ENCODE peak calls at places on chromosomes 1 and 21, in four cellular contexts. D is aorta, M is left lung, U is gastrocnemius medialis. S is an unnamed sample.

GRCh38 chr1:197440730-197441129 is 172.7 kb downstream of the CRB1 start:
- ATAC-seq in D (no peak), U (no peak), M (no peak), S (no peak)

GRCh38 chr1:221723018-221723917 is 18.6 kb downstream of the DUSP10 start:
- ATAC-seq in U (peak; percentile 42), D (no peak), M (no peak), S (no peak)

GRCh38 chr1:203296456-203297073 is 8.8 kb upstream of the BTG2 start:
- ATAC-seq in U (no peak), D (no peak), M (no peak), S (peak; percentile 21)

GRCh38 chr1:46611691-46612221 is 4.9 kb downstream of the MOB3C start:
- ATAC-seq in M (no peak), D (no peak), U (no peak), S (no peak)

GRCh38 chr1:17594026-17594425 is 54.5 kb downstream of the ARHGEF10L start:
- ATAC-seq in U (peak; percentile 96), D (no peak), M (no peak), S (no peak)

GRCh38 chr1:80509965-80510522 is 1290.7 kb upstream of the ADGRL2 start:
- ATAC-seq in U (no peak), D (no peak), M (no peak), S (no peak)

GRCh38 chr1:156619582-156619955 is 354 bp downstream of the HAPLN2 start:
- ATAC-seq in M (no peak), D (no peak), U (no peak), S (no peak)

GRCh38 chr21:25215698-25216384 is 391.4 kb downstream of the MRPL39 start:
- ATAC-seq in U (no peak), D (no peak), M (no peak), S (no peak)

GRCh38 chr1:23118407-23118806 is 50.2 kb downstream of the LUZP1 start:
- ATAC-seq in D (no peak), U (no peak), M (no peak), S (no peak)

GRCh38 chr1:6825828-6826227 is 40.6 kb downstream of the CAMTA1 start:
- ATAC-seq in D (no peak), M (no peak), U (no peak), S (no peak)

GRCh38 chr21:32018381-32018780 is 145.6 kb downstream of the HUNK start:
- ATAC-seq in D (no peak), U (no peak), M (no peak), S (no peak)

GRCh38 chr1:85244271-85245053 is 15.0 kb downstream of the C1orf52 start:
- ATAC-seq in M (no peak), D (peak; percentile 59), U (no peak), S (no peak)

GRCh38 chr1:50180367-50180766 is 71.6 kb downstream of the ELAVL4 start:
- ATAC-seq in M (no peak), D (no peak), U (no peak), S (no peak)

GRCh38 chr1:230669543-230669942 is 27.3 kb downstream of the COG2 start:
- ATAC-seq in D (no peak), U (no peak), M (peak; percentile 52), S (no peak)

GRCh38 chr1:104745875-104746274 is 996.2 kb downstream of the AMY1C start:
- ATAC-seq in M (no peak), U (no peak), D (no peak), S (no peak)

GRCh38 chr1:78032964-78033796 is 12.6 kb upstream of the GIPC2 start:
- ATAC-seq in D (no peak), M (peak; percentile 12), U (no peak), S (no peak)

GRCh38 chr1:167148388-167148787 is 54.5 kb downstream of the STYXL2 start:
- ATAC-seq in D (no peak), M (no peak), U (no peak), S (no peak)

GRCh38 chr1:167156466-167156865 is 62.6 kb downstream of the STYXL2 start:
- ATAC-seq in U (no peak), M (no peak), D (no peak), S (no peak)

GRCh38 chr1:167150434-167150833 is 56.6 kb downstream of the STYXL2 start:
- ATAC-seq in D (no peak), U (no peak), M (no peak), S (no peak)

GRCh38 chr1:167157101-167157500 is 63.2 kb downstream of the STYXL2 start:
- ATAC-seq in M (no peak), D (no peak), U (no peak), S (no peak)

GRCh38 chr1:167152192-167152876 is 58.5 kb downstream of the STYXL2 start:
- ATAC-seq in M (no peak), D (no peak), U (no peak), S (no peak)
- H3K27ac ChIP-seq in M (no peak overlapping the region), D (no peak overlapping the region), U (no peak overlapping the region), S (no peak overlapping the region)

DNA sequence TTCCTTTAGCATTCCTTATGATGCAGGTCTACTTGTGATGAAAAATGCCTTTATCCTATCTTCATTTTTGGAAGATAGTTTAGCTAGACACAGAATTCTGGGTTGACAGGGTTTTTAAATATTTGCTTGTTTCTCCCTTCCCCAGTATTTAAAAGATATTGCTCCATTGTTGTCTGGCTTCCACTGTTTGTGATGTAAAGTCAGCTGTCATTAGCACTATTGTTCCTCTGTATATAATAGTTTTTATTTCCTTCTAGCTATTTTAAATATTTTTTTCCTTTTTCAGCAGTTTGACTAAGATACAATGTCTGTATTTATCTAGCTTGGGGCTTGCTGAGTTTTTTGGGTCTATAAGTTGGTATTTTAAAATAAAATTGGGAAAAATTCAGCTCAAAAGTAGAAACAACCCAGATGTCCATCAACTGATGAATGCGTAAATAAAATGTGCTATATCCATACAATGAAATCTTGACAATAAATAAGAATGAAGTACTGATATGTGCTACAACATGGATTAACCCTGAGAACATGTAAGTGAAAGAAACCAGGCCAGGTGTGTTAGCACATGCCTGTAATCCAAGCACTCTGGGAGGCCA is 11.2 kb downstream of the IFT25 start:
- ATAC-seq in U (no peak), M (no peak), D (no peak), S (no peak)
- H3K36me3 ChIP-seq in U (no peaks in the 10 kb centered on the region), M (peaks cover 8% of the 10 kb centered on the region), D (no peaks in the 10 kb centered on the region), S (peaks cover 19% of the 10 kb centered on the region)

GRCh38 chr1:53586765-53587164 is 127.6 kb downstream of the DMRTB1 start:
- ATAC-seq in M (no peak), D (no peak), U (no peak), S (no peak)

GRCh38 chr1:53587252-53587992 is 128.2 kb downstream of the DMRTB1 start:
- ATAC-seq in U (no peak), D (no peak), M (no peak), S (no peak)

GRCh38 chr1:53590104-53590503 is 130.9 kb downstream of the DMRTB1 start:
- ATAC-seq in D (no peak), U (no peak), M (no peak), S (no peak)

GRCh38 chr1:53589043-53589887 is 130.1 kb downstream of the DMRTB1 start:
- ATAC-seq in M (no peak), D (no peak), U (no peak), S (no peak)

GRCh38 chr1:53588053-53588779 is 129.0 kb downstream of the DMRTB1 start:
- ATAC-seq in M (no peak), U (no peak), D (no peak), S (no peak)
- H3K27ac ChIP-seq in M (no peak overlapping the region), U (no peak overlapping the region), D (no peak overlapping the region), S (no peak overlapping the region)

GRCh38 chr1:212853658-212854057 is 4.4 kb upstream of the FLVCR1 start:
- ATAC-seq in M (no peak), U (no peak), D (no peak), S (no peak)
- H3K36me3 ChIP-seq in M (no peaks in the 10 kb centered on the region), U (no peaks in the 10 kb centered on the region), D (no peaks in the 10 kb centered on the region), S (no peaks in the 10 kb centered on the region)

DNA sequence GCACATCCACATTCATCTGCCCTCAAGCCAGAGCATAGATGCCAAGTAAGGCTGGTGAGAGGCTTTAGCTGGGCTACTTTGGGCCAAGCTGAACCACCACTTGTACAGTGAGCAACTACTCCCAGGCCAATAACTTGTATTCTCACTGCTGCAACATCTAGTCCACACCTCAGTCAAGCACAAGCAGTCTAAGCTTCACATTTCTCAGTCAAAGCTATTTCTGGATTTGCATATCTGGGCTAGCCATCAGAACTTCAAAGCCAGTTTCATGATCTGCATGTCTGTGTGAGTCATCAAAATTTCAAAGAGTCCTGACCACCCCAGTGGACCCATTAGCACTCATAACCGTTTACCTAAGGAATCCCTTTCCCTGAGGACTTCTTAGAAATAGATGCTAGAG is 77.7 kb upstream of the DIRAS3 start:
- ATAC-seq in M (peak; percentile 18), U (peak; percentile 80), D (no peak), S (peak; percentile 31)
- H3K27ac ChIP-seq in M (no peak overlapping the region), U (peak overlapping the region; percentile 74), D (no peak overlapping the region), S (peak overlapping the region; percentile 69)

GRCh38 chr1:178908358-178908757 is 37.5 kb upstream of the ANGPTL1 start:
- ATAC-seq in U (no peak), M (no peak), D (no peak), S (no peak)

GRCh38 chr1:178912597-178912996 is 41.7 kb upstream of the ANGPTL1 start:
- ATAC-seq in U (no peak), D (no peak), M (no peak), S (no peak)

DNA sequence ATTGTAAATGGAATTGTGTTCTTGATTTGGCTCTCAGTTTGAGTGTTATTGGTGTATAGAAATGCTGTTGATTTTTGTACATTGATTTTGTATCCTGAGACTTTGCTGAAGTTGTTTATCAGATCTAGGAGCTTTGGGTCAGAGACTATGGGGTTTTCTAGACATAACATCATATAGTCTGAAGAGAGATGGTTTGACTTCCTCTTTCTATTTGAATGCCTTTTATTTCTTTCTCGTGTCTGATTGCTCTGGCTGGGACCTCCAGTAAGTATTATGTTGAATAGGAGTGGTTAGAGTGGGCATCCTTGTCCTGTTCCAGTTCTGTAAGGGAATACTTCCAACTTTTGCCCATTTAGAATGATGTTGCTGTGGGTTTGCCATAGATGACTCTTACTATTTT is 39.1 kb upstream of the ANGPTL1 start:
- ATAC-seq in D (no peak), U (no peak), M (no peak), S (no peak)
- H3K36me3 ChIP-seq in D (no peaks in the 10 kb centered on the region), U (no peaks in the 10 kb centered on the region), M (peaks cover 4% of the 10 kb centered on the region), S (no peaks in the 10 kb centered on the region)

S was measured in gastroesophageal sphincter.